ENCODE peak calls at places on chromosomes 5 and 9, in ten cellular contexts. A is CD8-positive, alpha-beta T cell; H is right cardiac atrium; B is neuronal stem cell; P is PC-9; R is cardiac muscle cell; U is SJSA1; I is naive thymus-derived CD4-positive, alpha-beta T cell; E is CD8-positive, alpha-beta memory T cell; M is adrenal gland. Y is an unnamed sample.

GRCh38 chr5:11054014-11054413 is 293.0 kb upstream of the DAP start:
- DNase-seq in A (no peak), H (no peak), B (no peak), P (no peak), R (no peak), U (no peak), I (no peak), E (no peak), M (no peak), Y (no peak)

GRCh38 chr9:88772602-88773001 is 218.7 kb upstream of the S1PR3 start:
- DNase-seq in A (no peak), H (no peak), B (no peak), P (no peak), R (no peak), U (no peak), I (no peak), E (no peak), M (no peak), Y (no peak)

GRCh38 chr5:146523698-146524097 is 7.7 kb upstream of the GPR151 start:
- DNase-seq in A (no peak), H (no peak), B (no peak), P (no peak), R (no peak), U (no peak), I (no peak), E (no peak), M (no peak), Y (no peak)

GRCh38 chr5:116032094-116032517 is at the start of gene ARL14EPL:
- DNase-seq in A (no peak), H (no peak), B (no peak), P (peak; percentile 74), R (peak; percentile 93), U (peak; percentile 88), I (no peak), E (peak; percentile 55), M (peak; percentile 63), Y (no peak)

GRCh38 chr5:98735806-98736507 is 37.5 kb upstream of the RGMB start:
- DNase-seq in A (no peak), H (no peak), B (no peak), P (no peak), R (peak; percentile 75), U (no peak), I (no peak), E (no peak), M (no peak), Y (no peak)

GRCh38 chr9:113603773-113604172 is 140.2 kb downstream of the RGS3 start:
- DNase-seq in A (no peak), H (no peak), B (no peak), P (no peak), R (no peak), U (no peak), I (no peak), E (no peak), M (no peak), Y (no peak)

GRCh38 chr5:3197699-3198098 is 397.9 kb upstream of the IRX1 start:
- DNase-seq in A (no peak), H (no peak), B (peak; percentile 68), P (no peak), R (no peak), U (no peak), I (no peak), E (no peak), M (no peak), Y (no peak)

GRCh38 chr5:11166906-11167305 is 405.9 kb upstream of the DAP start:
- DNase-seq in A (no peak), H (no peak), B (no peak), P (no peak), R (no peak), U (no peak), I (no peak), E (no peak), M (no peak), Y (no peak)

GRCh38 chr5:79829260-79829659 is 139.6 kb downstream of the CMYA5 start:
- DNase-seq in A (no peak), H (no peak), B (no peak), P (no peak), R (peak; percentile 18), U (no peak), I (no peak), E (no peak), M (no peak), Y (no peak)

GRCh38 chr5:14458414-14458813 is 123.2 kb upstream of the OTULINL start:
- DNase-seq in A (no peak), H (no peak), B (no peak), P (no peak), R (no peak), U (no peak), I (no peak), E (no peak), M (no peak), Y (no peak)

GRCh38 chr5:31895199-31895598 is 256.3 kb downstream of the PDZD2 start:
- DNase-seq in A (no peak), H (no peak), B (no peak), P (no peak), R (no peak), U (no peak), I (no peak), E (no peak), M (no peak), Y (no peak)

GRCh38 chr5:14397717-14398116 is 183.9 kb upstream of the OTULINL start:
- DNase-seq in A (no peak), H (no peak), B (no peak), P (no peak), R (peak; percentile 88), U (no peak), I (no peak), E (no peak), M (no peak), Y (no peak)

GRCh38 chr9:114472765-114473446 is 32.4 kb downstream of the WHRN start:
- DNase-seq in A (no peak), H (no peak), B (no peak), P (no peak), R (no peak), U (no peak), I (no peak), E (no peak), M (peak; percentile 74), Y (no peak)

GRCh38 chr9:136055715-136056545 is 39.2 kb downstream of the NACC2 start:
- DNase-seq in A (no peak), H (no peak), B (no peak), P (no peak), R (no peak), U (no peak), I (no peak), E (no peak), M (no peak), Y (no peak)

GRCh38 chr5:134555889-134556311 is 30.4 kb downstream of the JADE2 start:
- DNase-seq in A (peak; percentile 63), H (peak; percentile 85), B (peak; percentile 39), P (peak; percentile 61), R (peak; percentile 56), U (peak; percentile 76), I (peak; percentile 51), E (peak; percentile 90), M (peak; percentile 88), Y (peak; percentile 86)

GRCh38 chr5:118365718-118366117 is 622.6 kb downstream of the DTWD2 start:
- DNase-seq in A (no peak), H (no peak), B (no peak), P (no peak), R (no peak), U (no peak), I (no peak), E (no peak), M (no peak), Y (no peak)

GRCh38 chr9:93326056-93326455 is 125.4 kb upstream of the FAM120A start:
- DNase-seq in A (no peak), H (no peak), B (no peak), P (no peak), R (no peak), U (no peak), I (no peak), E (no peak), M (no peak), Y (no peak)

GRCh38 chr9:95507456-95508241 is 9.1 kb downstream of the PTCH1 start:
- DNase-seq in A (peak; percentile 35), H (peak; percentile 81), B (no peak), P (peak; percentile 66), R (peak; percentile 83), U (peak; percentile 71), I (peak; percentile 58), E (peak; percentile 70), M (peak; percentile 61), Y (peak; percentile 18)
- H3K4me1 ChIP-seq in A (peaks cover 40% of the 10 kb centered on the region), H (peaks cover 4% of the 10 kb centered on the region), B (peaks cover 10% of the 10 kb centered on the region), P (peaks cover 26% of the 10 kb centered on the region), R (peaks cover 21% of the 10 kb centered on the region), U (peaks cover 37% of the 10 kb centered on the region), I (peaks cover 11% of the 10 kb centered on the region), E (peaks cover 33% of the 10 kb centered on the region), M (peaks cover 12% of the 10 kb centered on the region), Y (peaks cover 13% of the 10 kb centered on the region)

DNA sequence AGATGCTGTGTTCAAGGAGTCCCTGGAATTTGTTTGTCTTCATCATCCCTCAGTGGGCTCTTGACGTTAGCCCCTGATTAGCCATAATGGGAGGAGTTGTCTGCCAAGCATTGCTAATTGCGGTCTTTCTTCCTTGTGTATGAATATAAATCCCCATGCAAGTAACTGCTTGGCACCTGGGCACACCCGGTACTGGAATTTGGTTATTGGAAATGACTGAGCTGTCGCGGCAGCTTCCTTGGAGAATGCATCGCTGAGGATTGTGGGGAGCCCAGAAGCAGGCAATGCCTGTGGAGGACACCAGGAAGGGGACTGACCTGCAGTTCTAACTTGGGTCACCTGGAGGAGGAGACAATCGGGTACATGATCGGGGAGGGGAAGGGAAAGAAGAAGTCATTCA is 53.3 kb upstream of the CTSL start:
- DNase-seq in A (no peak), H (no peak), B (no peak), P (no peak), R (no peak), U (no peak), I (no peak), E (no peak), M (no peak), Y (no peak)
- H3K27ac ChIP-seq in A (no peak overlapping the region), H (no peak overlapping the region), B (no peak overlapping the region), P (no peak overlapping the region), R (no peak overlapping the region), U (no peak overlapping the region), I (no peak overlapping the region), E (no peak overlapping the region), M (no peak overlapping the region), Y (no peak overlapping the region)

GRCh38 chr5:173924899-173925298 is 36.8 kb downstream of the CPEB4 start:
- DNase-seq in A (no peak), H (no peak), B (no peak), P (no peak), R (no peak), U (no peak), I (no peak), E (no peak), M (no peak), Y (no peak)
- H3K4me1 ChIP-seq in A (peaks cover 3% of the 10 kb centered on the region), H (peaks cover 14% of the 10 kb centered on the region), B (peaks cover 11% of the 10 kb centered on the region), P (peaks cover 13% of the 10 kb centered on the region), R (peaks cover 62% of the 10 kb centered on the region), U (peaks cover 1% of the 10 kb centered on the region), I (no peaks in the 10 kb centered on the region), E (peaks cover under 1% of the 10 kb centered on the region), M (peaks cover 98% of the 10 kb centered on the region), Y (no peaks in the 10 kb centered on the region)

DNA sequence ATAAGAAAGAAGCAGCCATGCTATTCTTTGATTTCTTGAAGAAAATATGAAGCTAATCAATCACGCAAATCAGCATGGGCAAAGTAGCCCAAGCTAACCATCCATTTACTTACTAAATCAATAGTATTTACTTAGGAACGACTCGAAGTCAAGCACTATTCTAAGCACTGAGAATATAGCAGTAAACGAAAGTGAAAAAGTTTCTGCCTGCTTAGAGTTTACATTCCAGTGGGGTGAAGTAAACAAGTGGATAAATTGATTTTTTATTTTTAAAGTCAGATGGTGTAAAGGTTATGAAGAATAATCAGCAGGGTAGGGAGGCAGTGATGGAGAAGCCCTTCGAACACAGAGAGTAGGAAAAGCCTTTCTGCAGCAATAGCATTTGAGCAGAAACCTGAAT is 5.5 kb downstream of the TSTD2 start:
- DNase-seq in A (no peak), H (no peak), B (no peak), P (no peak), R (no peak), U (no peak), I (no peak), E (no peak), M (no peak), Y (no peak)
- H3K27ac ChIP-seq in A (no peak overlapping the region), H (no peak overlapping the region), B (no peak overlapping the region), P (no peak overlapping the region), R (peak overlapping the region; percentile 85), U (no peak overlapping the region), I (no peak overlapping the region), E (no peak overlapping the region), M (no peak overlapping the region), Y (no peak overlapping the region)